ENCODE peak calls at places on chromosomes 2 and 18, in seven cellular contexts. One of them, this sample, is unnamed.

GRCh38 chr18:13379062-13379800 is 160.7 kb downstream of the LDLRAD4 start:
- DNase-seq in H54: no peak
- DNase-seq in heart left ventricle: no peak
- DNase-seq in upper lobe of left lung: peak
- DNase-seq in suprapubic skin: no peak
- DNase-seq in right lobe of liver: no peak
- DNase-seq in gastrocnemius medialis: no peak
- DNase-seq in this sample: no peak

GRCh38 chr2:222610746-222611145 is 45.1 kb downstream of the FARSB start:
- DNase-seq in right lobe of liver: no peak
- DNase-seq in suprapubic skin: no peak
- DNase-seq in gastrocnemius medialis: no peak
- DNase-seq in heart left ventricle: no peak
- DNase-seq in upper lobe of left lung: no peak
- DNase-seq in H54: no peak
- DNase-seq in this sample: peak

GRCh38 chr2:96934096-96934495 is 52.3 kb downstream of the FAM178B start:
- DNase-seq in gastrocnemius medialis: no peak
- DNase-seq in right lobe of liver: no peak
- DNase-seq in upper lobe of left lung: no peak
- DNase-seq in H54: no peak
- DNase-seq in heart left ventricle: peak
- DNase-seq in suprapubic skin: no peak
- DNase-seq in this sample: no peak

GRCh38 chr2:145777914-145778313 is 1258.0 kb upstream of the ZEB2 start:
- DNase-seq in suprapubic skin: no peak
- DNase-seq in H54: no peak
- DNase-seq in heart left ventricle: no peak
- DNase-seq in right lobe of liver: no peak
- DNase-seq in gastrocnemius medialis: no peak
- DNase-seq in upper lobe of left lung: no peak
- DNase-seq in this sample: no peak

GRCh38 chr18:48026216-48026615 is 95.8 kb upstream of the SMAD2 start:
- DNase-seq in right lobe of liver: no peak
- DNase-seq in suprapubic skin: peak
- DNase-seq in heart left ventricle: no peak
- DNase-seq in gastrocnemius medialis: no peak
- DNase-seq in upper lobe of left lung: no peak
- DNase-seq in H54: no peak
- DNase-seq in this sample: no peak

GRCh38 chr18:74625157-74625556 is 27.5 kb downstream of the ZNF407 start:
- DNase-seq in upper lobe of left lung: no peak
- DNase-seq in heart left ventricle: no peak
- DNase-seq in H54: no peak
- DNase-seq in right lobe of liver: no peak
- DNase-seq in gastrocnemius medialis: no peak
- DNase-seq in suprapubic skin: no peak
- DNase-seq in this sample: no peak

GRCh38 chr2:23497063-23497462 is 112.1 kb downstream of the KLHL29 start:
- DNase-seq in right lobe of liver: no peak
- DNase-seq in heart left ventricle: no peak
- DNase-seq in H54: peak
- DNase-seq in suprapubic skin: no peak
- DNase-seq in gastrocnemius medialis: no peak
- DNase-seq in upper lobe of left lung: no peak
- DNase-seq in this sample: no peak

GRCh38 chr18:24584205-24584604 is 123.8 kb downstream of the HRH4 start:
- DNase-seq in right lobe of liver: no peak
- DNase-seq in H54: no peak
- DNase-seq in suprapubic skin: no peak
- DNase-seq in heart left ventricle: no peak
- DNase-seq in gastrocnemius medialis: no peak
- DNase-seq in upper lobe of left lung: no peak
- DNase-seq in this sample: no peak

GRCh38 chr2:186611526-186611925 is 21.7 kb downstream of the ITGAV start:
- DNase-seq in right lobe of liver: no peak
- DNase-seq in gastrocnemius medialis: no peak
- DNase-seq in upper lobe of left lung: no peak
- DNase-seq in suprapubic skin: no peak
- DNase-seq in heart left ventricle: no peak
- DNase-seq in H54: no peak
- DNase-seq in this sample: no peak

GRCh38 chr2:205858781-205859478 is 176.6 kb downstream of the NRP2 start:
- DNase-seq in H54: no peak
- DNase-seq in heart left ventricle: no peak
- DNase-seq in suprapubic skin: no peak
- DNase-seq in gastrocnemius medialis: no peak
- DNase-seq in upper lobe of left lung: no peak
- DNase-seq in right lobe of liver: no peak
- DNase-seq in this sample: no peak

GRCh38 chr2:53567073-53567472 is 200.5 kb upstream of the CHAC2 start:
- DNase-seq in right lobe of liver: no peak
- DNase-seq in suprapubic skin: no peak
- DNase-seq in H54: no peak
- DNase-seq in heart left ventricle: no peak
- DNase-seq in gastrocnemius medialis: no peak
- DNase-seq in upper lobe of left lung: no peak
- DNase-seq in this sample: no peak

GRCh38 chr2:101474752-101475384 is at the start of gene RFX8:
- DNase-seq in heart left ventricle: no peak
- DNase-seq in suprapubic skin: no peak
- DNase-seq in right lobe of liver: no peak
- DNase-seq in H54: no peak
- DNase-seq in gastrocnemius medialis: no peak
- DNase-seq in upper lobe of left lung: peak
- DNase-seq in this sample: no peak

GRCh38 chr2:45578056-45578843 is 32.8 kb downstream of the SRBD1 start:
- DNase-seq in H54: no peak
- DNase-seq in suprapubic skin: no peak
- DNase-seq in gastrocnemius medialis: no peak
- DNase-seq in heart left ventricle: no peak
- DNase-seq in right lobe of liver: no peak
- DNase-seq in upper lobe of left lung: no peak
- DNase-seq in this sample: peak

GRCh38 chr2:86226069-86226468 is 26.8 kb downstream of the MRPL35 start:
- DNase-seq in suprapubic skin: no peak
- DNase-seq in right lobe of liver: no peak
- DNase-seq in gastrocnemius medialis: no peak
- DNase-seq in H54: no peak
- DNase-seq in heart left ventricle: no peak
- DNase-seq in upper lobe of left lung: no peak
- DNase-seq in this sample: no peak

GRCh38 chr2:40403233-40403841 is 48.6 kb downstream of the SLC8A1 start:
- DNase-seq in gastrocnemius medialis: no peak
- DNase-seq in H54: no peak
- DNase-seq in right lobe of liver: no peak
- DNase-seq in suprapubic skin: no peak
- DNase-seq in upper lobe of left lung: no peak
- DNase-seq in heart left ventricle: no peak
- DNase-seq in this sample: no peak

DNA sequence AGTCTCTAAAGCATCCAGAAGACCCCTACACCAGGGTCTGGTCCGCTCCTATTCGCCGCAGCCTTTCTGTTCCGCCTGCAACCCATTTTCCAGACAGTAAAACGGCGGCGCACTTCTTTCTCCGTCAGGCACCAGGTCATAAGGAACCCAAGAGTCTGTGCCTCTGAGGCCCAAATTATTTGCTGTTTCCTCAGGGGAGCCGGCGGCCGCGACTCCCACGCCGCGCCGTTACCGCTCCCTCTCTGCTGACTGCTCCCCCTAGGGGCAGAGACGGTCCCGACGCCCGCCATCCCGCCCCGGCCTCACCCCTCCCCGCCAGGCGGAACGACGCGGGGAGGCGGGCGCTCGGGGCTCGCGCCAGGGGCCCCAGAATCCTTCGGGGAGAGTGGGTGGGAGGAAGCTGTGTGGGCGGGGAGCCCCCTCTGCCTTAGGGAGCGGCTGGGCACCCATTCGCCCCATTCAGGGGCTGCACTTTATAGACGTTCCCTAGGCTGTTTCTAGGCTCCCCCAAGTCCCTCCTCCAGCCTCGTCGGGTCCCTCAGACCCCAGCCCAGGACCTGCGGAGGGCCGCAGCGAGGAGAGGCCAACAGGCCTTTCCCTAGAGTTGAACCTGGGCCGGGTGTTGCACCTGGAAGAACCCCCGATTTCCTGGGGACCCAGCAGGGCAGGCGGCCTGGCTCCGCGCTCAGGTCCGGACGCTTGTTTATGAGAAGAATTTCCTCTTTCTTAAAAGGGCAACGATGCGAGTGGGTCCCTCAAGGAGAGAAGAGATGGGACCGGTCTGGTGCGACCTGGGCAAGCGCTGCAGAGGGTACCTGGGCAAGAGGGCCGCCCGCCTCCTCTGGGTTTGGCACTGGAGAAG is 3.6 kb upstream of the CTDSP1 start:
- DNase-seq in upper lobe of left lung: peak
- DNase-seq in right lobe of liver: peak
- DNase-seq in heart left ventricle: peak
- DNase-seq in gastrocnemius medialis: peak
- DNase-seq in suprapubic skin: peak
- DNase-seq in H54: peak
- DNase-seq in this sample: peak
- TF ChIP-seq POLR2A in upper lobe of left lung: peak
- TF ChIP-seq POLR2A in right lobe of liver: peak
- TF ChIP-seq POLR2A in heart left ventricle: no peak
- TF ChIP-seq POLR2A in gastrocnemius medialis: peak
- TF ChIP-seq POLR2A in suprapubic skin: peak
- TF ChIP-seq POLR2A in H54: no peak
- TF ChIP-seq POLR2A in this sample: peak

GRCh38 chr2:161238264-161238558 is 70.0 kb upstream of the PSMD14 start:
- DNase-seq in right lobe of liver: no peak
- DNase-seq in heart left ventricle: no peak
- DNase-seq in suprapubic skin: no peak
- DNase-seq in H54: no peak
- DNase-seq in gastrocnemius medialis: no peak
- DNase-seq in upper lobe of left lung: no peak
- DNase-seq in this sample: no peak

GRCh38 chr2:161239416-161240109 is 68.7 kb upstream of the PSMD14 start:
- DNase-seq in H54: no peak
- DNase-seq in gastrocnemius medialis: no peak
- DNase-seq in heart left ventricle: no peak
- DNase-seq in suprapubic skin: no peak
- DNase-seq in upper lobe of left lung: no peak
- DNase-seq in right lobe of liver: no peak
- DNase-seq in this sample: peak

GRCh38 chr2:161234627-161235026 is 73.6 kb upstream of the PSMD14 start:
- DNase-seq in H54: no peak
- DNase-seq in gastrocnemius medialis: no peak
- DNase-seq in right lobe of liver: no peak
- DNase-seq in heart left ventricle: no peak
- DNase-seq in suprapubic skin: no peak
- DNase-seq in upper lobe of left lung: no peak
- DNase-seq in this sample: no peak

GRCh38 chr2:161238559-161239415 is 69.4 kb upstream of the PSMD14 start:
- DNase-seq in upper lobe of left lung: peak
- DNase-seq in H54: peak
- DNase-seq in right lobe of liver: peak
- DNase-seq in gastrocnemius medialis: peak
- DNase-seq in heart left ventricle: peak
- DNase-seq in suprapubic skin: peak
- DNase-seq in this sample: peak

GRCh38 chr2:161237397-161238263 is 70.6 kb upstream of the PSMD14 start:
- DNase-seq in right lobe of liver: peak
- DNase-seq in H54: peak
- DNase-seq in suprapubic skin: peak
- DNase-seq in upper lobe of left lung: peak
- DNase-seq in gastrocnemius medialis: peak
- DNase-seq in heart left ventricle: peak
- DNase-seq in this sample: peak
- TF ChIP-seq POLR2A in right lobe of liver: no peak
- TF ChIP-seq POLR2A in H54: no peak
- TF ChIP-seq POLR2A in suprapubic skin: no peak
- TF ChIP-seq POLR2A in upper lobe of left lung: no peak
- TF ChIP-seq POLR2A in gastrocnemius medialis: no peak
- TF ChIP-seq POLR2A in heart left ventricle: no peak
- TF ChIP-seq POLR2A in this sample: no peak

DNA sequence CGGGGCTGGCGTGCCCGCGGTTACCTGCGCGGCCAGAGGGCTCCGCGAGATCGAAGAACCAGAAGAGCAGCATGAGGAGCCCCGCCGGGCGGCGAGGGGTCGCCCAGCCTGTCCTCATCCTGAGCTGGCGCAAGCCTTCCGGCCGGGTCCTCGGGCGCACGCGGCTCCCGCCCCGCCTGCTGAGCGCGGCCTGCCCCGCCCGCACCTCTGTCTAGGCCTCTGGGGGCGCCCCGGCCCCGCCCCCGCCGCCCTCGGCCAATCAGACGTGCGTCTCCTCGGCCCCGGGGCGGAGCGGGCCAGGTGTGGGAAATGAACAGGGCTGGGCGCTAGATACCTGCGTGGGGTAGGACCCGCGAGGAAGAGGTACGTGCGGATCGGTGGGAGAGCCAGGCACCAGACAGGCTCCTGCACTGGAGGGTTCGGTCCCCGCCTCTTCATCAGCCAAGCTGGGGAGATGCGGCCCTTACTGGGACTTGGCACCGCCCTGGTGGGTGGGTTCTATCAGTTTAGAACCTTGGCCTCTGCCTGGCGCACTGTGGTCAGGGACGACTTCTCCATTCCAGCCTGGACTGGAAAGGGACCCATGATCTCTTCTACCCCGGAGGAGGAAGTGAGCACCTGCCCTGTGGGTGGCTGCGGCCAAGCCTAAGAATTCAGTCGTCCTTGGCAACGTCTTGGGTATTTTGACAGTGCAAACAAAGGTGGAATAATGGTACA is 106.7 kb upstream of the CD302 start:
- DNase-seq in gastrocnemius medialis: peak
- DNase-seq in right lobe of liver: peak
- DNase-seq in upper lobe of left lung: peak
- DNase-seq in heart left ventricle: peak
- DNase-seq in H54: no peak
- DNase-seq in suprapubic skin: peak
- DNase-seq in this sample: peak
- TF ChIP-seq POLR2A in gastrocnemius medialis: no peak
- TF ChIP-seq POLR2A in right lobe of liver: no peak
- TF ChIP-seq POLR2A in upper lobe of left lung: no peak
- TF ChIP-seq POLR2A in heart left ventricle: no peak
- TF ChIP-seq POLR2A in H54: no peak
- TF ChIP-seq POLR2A in suprapubic skin: no peak
- TF ChIP-seq POLR2A in this sample: no peak

DNA sequence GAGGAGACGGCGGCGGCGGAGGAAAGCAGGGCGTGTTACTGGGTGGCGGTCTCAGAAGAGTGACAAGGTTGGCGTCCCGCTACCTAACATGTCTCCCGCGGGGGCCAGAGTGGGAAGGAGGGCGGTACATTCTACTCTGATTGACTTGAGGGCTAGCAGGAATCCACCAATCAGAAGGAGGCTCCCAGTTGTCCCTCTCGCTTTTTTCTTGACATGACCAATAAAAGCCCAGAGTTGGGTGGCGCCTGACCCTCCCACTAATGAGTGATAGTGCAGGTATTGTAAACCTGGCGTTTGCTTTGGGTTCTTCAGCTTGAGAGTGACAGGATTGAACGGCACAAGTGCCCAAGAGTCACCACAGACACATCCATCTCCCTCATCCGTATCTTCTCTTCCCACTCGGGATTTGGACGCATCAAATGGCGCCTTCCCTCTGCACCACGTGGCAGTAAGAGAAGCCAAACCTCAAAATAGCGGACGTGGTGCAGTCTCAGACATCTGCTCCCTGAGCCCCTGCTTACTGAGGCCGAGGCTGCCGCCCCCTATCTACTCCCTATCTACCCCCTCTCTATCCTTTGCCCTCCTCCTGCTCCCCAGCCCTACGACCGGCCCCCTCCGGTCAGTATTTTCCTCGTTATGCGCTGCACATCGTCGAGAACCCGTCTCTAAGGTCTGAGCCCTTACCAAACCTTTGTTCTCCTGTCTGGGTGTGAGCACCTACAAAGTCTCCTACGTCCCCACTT is 746 bp upstream of the FAM161A start:
- DNase-seq in H54: peak
- DNase-seq in heart left ventricle: peak
- DNase-seq in upper lobe of left lung: peak
- DNase-seq in gastrocnemius medialis: peak
- DNase-seq in suprapubic skin: peak
- DNase-seq in right lobe of liver: peak
- DNase-seq in this sample: peak
- TF ChIP-seq POLR2A in H54: peak
- TF ChIP-seq POLR2A in heart left ventricle: no peak
- TF ChIP-seq POLR2A in upper lobe of left lung: no peak
- TF ChIP-seq POLR2A in gastrocnemius medialis: peak
- TF ChIP-seq POLR2A in suprapubic skin: no peak
- TF ChIP-seq POLR2A in right lobe of liver: peak
- TF ChIP-seq POLR2A in this sample: peak